ENCODE peak calls at places on chromosomes 2 and 18, in seven cellular contexts. C, V, Q, P, N, A and B are unnamed samples.

GRCh38 chr2:189959450-189959849 is 103.1 kb downstream of the MSTN start:
- DNase-seq in C (no peak), V (no peak), Q (no peak), P (peak), N (no peak), A (no peak), B (no peak)

GRCh38 chr2:16142383-16143361 is 202.3 kb downstream of the MYCN start:
- DNase-seq in C (no peak), V (no peak), Q (no peak), P (peak), N (no peak), A (peak), B (no peak)

GRCh38 chr2:64695656-64696310 is 42.1 kb upstream of the SERTAD2 start:
- DNase-seq in C (no peak), V (no peak), Q (peak), P (no peak), N (no peak), A (no peak), B (no peak)

GRCh38 chr2:43059183-43059897 is 167.1 kb downstream of the ZFP36L2 start:
- DNase-seq in C (peak), V (peak), Q (peak), P (peak), N (peak), A (no peak), B (peak)

GRCh38 chr2:62197609-62198236 is 1.8 kb downstream of the B3GNT2 start:
- DNase-seq in C (peak), V (no peak), Q (no peak), P (peak), N (peak), A (peak), B (no peak)

GRCh38 chr2:57862153-57862552 is 184.5 kb upstream of the VRK2 start:
- DNase-seq in C (no peak), V (no peak), Q (no peak), P (no peak), N (no peak), A (no peak), B (no peak)

GRCh38 chr2:36609507-36609906 is 11.5 kb upstream of the FEZ2 start:
- DNase-seq in C (no peak), V (no peak), Q (no peak), P (no peak), N (no peak), A (no peak), B (no peak)

GRCh38 chr2:17030070-17030469 is 364.4 kb upstream of the CYRIA start:
- DNase-seq in C (no peak), V (no peak), Q (no peak), P (no peak), N (no peak), A (no peak), B (no peak)

GRCh38 chr18:41073372-41073954 is 881.6 kb upstream of the PIK3C3 start:
- DNase-seq in C (no peak), V (no peak), Q (peak), P (no peak), N (no peak), A (no peak), B (no peak)

GRCh38 chr2:68837861-68838341 is 33.3 kb downstream of the BMP10 start:
- DNase-seq in C (no peak), V (peak), Q (peak), P (no peak), N (no peak), A (no peak), B (no peak)

GRCh38 chr18:44895176-44895798 is 214.6 kb downstream of the SETBP1 start:
- DNase-seq in C (no peak), V (peak), Q (peak), P (peak), N (no peak), A (peak), B (no peak)

GRCh38 chr2:197615033-197615652 is 60.2 kb downstream of the RFTN2 start:
- DNase-seq in C (no peak), V (no peak), Q (no peak), P (no peak), N (no peak), A (peak), B (no peak)

GRCh38 chr2:220000080-220000479 is 372.6 kb downstream of the SLC4A3 start:
- DNase-seq in C (no peak), V (no peak), Q (peak), P (no peak), N (no peak), A (no peak), B (no peak)

GRCh38 chr2:31108887-31109286 is 29.4 kb downstream of the GALNT14 start:
- DNase-seq in C (no peak), V (no peak), Q (no peak), P (no peak), N (no peak), A (no peak), B (no peak)

DNA sequence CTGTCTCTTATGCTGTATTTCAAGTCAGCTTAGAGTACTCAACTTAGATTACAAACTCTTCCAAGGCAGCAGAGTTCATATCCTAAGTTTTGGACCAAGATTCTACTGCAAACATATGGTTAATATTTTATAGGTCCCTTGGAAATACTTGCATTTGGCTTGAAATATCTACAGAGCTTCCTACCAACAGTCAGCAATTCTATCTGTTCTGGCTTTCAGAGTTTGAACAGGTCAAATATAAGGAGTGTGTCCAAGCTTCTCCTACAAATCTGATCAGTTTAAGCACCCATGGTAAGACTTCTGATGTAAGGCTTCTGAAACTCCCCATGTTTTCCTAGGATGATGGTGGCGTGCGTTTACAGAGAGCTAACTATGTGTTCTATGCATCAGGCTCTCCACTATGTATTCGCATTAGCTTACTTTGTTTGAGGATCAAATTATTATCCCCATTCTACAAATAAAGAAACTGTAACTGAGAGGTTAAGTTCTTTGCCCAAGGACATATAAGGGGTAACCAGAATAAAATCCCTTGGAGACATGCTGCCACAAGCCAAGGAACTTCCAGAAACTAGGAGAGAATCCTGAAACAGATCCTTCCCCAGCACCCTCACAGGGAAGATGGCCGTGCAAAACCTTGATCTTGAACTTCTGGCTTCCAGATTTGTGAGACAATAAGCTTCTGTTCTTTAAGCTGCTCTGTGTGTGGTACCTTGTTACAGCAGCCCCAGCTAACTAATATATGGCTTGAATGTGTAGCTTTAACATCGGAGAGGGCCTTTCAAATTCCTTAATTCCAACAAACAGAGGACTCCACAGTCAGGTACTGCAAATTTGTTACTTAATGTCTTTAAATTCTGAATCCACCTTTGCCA is 55.1 kb downstream of the ATP8B1 start:
- DNase-seq in C (no peak), V (no peak), Q (no peak), P (no peak), N (no peak), A (peak), B (no peak)
- H3K27ac ChIP-seq in C (peak), V (no peak), Q (no peak), P (peak), N (peak), A (no peak), B (no peak)

DNA sequence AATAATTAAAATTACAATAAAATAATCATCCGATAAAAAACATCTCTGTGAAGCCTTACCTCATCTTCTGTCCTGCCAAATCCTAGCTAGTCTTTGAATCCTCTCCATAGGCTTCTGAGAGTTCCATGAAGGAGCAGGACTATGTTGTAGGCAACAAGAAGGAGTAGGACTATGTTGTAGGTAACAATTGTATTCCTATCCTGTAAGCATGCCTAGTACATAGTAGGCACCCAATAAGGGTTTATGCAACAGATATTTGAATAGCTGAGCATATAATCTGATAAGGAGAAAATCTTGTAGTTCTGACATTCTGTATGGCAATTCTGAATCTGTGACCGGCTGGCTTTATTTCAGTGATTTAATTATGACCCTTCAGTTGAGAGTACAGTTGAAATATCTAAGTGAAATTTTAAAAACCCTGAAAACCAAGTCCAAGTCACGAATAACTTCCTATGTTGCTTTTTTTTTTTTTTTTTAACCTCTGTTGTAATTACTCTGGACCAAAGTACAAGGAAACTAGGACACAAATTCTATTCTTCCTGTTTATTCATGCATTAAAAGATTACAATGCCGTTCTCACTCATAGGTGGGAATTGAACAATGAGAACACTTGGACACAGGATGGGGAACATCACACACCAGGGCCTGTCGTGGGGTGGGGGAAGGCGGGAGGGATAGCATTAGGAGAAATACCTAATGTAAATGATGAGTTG is 27.8 kb downstream of the VWA3B start:
- DNase-seq in C (no peak), V (no peak), Q (no peak), P (no peak), N (no peak), A (no peak), B (no peak)
- H3K27ac ChIP-seq in C (no peak), V (no peak), Q (no peak), P (no peak), N (no peak), A (no peak), B (no peak)

GRCh38 chr2:157867703-157868102 is 8.4 kb downstream of the ACVR1 start:
- DNase-seq in C (no peak), V (no peak), Q (no peak), P (no peak), N (no peak), A (no peak), B (no peak)

GRCh38 chr2:157874278-157874825 is 1.8 kb downstream of the ACVR1 start:
- DNase-seq in C (peak), V (no peak), Q (no peak), P (no peak), N (peak), A (no peak), B (no peak)

GRCh38 chr2:157872791-157873190 is 3.3 kb downstream of the ACVR1 start:
- DNase-seq in C (no peak), V (no peak), Q (peak), P (no peak), N (no peak), A (no peak), B (no peak)

GRCh38 chr2:157868993-157869392 is 7.1 kb downstream of the ACVR1 start:
- DNase-seq in C (no peak), V (no peak), Q (peak), P (no peak), N (no peak), A (no peak), B (no peak)

DNA sequence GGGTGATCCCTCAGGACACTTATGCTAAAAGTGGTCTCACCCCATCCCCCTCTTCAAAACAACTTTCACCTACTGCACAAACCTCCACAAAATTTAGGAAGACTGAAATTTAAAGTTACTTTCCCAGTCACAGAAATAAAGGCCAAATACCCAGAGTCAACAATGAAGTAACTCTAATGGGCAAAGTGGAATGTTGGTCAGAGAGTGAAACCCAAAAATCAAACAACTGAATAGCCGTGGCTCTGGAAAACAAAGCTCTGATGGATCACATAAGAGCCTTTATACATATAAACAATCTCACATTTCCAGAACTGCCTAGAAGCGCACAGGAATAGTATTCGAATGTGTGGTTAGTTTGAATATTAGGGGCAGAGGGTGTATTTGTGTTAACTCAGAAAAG is 4.7 kb downstream of the ACVR1 start:
- DNase-seq in C (no peak), V (no peak), Q (peak), P (no peak), N (no peak), A (no peak), B (no peak)
- H3K27ac ChIP-seq in C (peak), V (no peak), Q (no peak), P (no peak), N (no peak), A (no peak), B (no peak)

GRCh38 chr2:178279636-178280035 is 85.3 kb downstream of the OSBPL6 start:
- DNase-seq in C (no peak), V (no peak), Q (no peak), P (no peak), N (no peak), A (no peak), B (no peak)

GRCh38 chr2:178284613-178285286 is 90.4 kb downstream of the OSBPL6 start:
- DNase-seq in C (no peak), V (no peak), Q (no peak), P (no peak), N (no peak), A (no peak), B (no peak)

GRCh38 chr2:178280261-178280852 is 86.0 kb downstream of the OSBPL6 start:
- DNase-seq in C (no peak), V (no peak), Q (peak), P (no peak), N (no peak), A (peak), B (no peak)

GRCh38 chr2:178283519-178283918 is 89.2 kb downstream of the OSBPL6 start:
- DNase-seq in C (no peak), V (no peak), Q (no peak), P (no peak), N (no peak), A (no peak), B (no peak)

GRCh38 chr2:178282075-178282474 is 87.8 kb downstream of the OSBPL6 start:
- DNase-seq in C (no peak), V (peak), Q (peak), P (no peak), N (no peak), A (no peak), B (no peak)
- H3K27ac ChIP-seq in C (no peak), V (no peak), Q (no peak), P (no peak), N (peak), A (no peak), B (no peak)

GRCh38 chr18:48123965-48124364 is 193.5 kb upstream of the SMAD2 start:
- DNase-seq in C (no peak), V (no peak), Q (no peak), P (no peak), N (no peak), A (no peak), B (no peak)

GRCh38 chr18:48122816-48123215 is 192.4 kb upstream of the SMAD2 start:
- DNase-seq in C (no peak), V (no peak), Q (no peak), P (no peak), N (no peak), A (no peak), B (no peak)

GRCh38 chr18:48123324-48123723 is 192.9 kb upstream of the SMAD2 start:
- DNase-seq in C (no peak), V (no peak), Q (no peak), P (no peak), N (no peak), A (no peak), B (no peak)

GRCh38 chr18:48121752-48122151 is 191.3 kb upstream of the SMAD2 start:
- DNase-seq in C (no peak), V (no peak), Q (no peak), P (no peak), N (no peak), A (no peak), B (no peak)

DNA sequence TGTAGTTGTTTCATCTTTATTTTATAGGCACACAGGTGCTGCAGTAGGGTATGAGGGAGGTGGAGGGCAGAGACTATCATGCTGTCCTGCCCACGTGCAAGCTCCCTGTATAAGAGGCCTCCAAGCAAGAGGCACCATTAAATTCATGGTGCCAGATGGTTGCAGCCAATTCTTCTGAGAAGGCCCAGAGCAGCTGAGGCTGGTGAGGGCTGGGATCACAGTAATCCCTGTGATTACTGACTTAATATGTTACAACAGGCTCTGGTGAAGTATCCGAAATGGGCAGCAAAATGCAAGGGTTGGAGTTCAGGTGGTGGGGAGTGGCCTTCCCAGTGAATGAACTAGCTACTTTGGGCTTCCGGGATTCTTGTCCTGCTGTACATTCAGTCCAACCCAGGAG is 191.9 kb upstream of the SMAD2 start:
- DNase-seq in C (no peak), V (no peak), Q (no peak), P (no peak), N (no peak), A (no peak), B (no peak)
- H3K27ac ChIP-seq in C (no peak), V (no peak), Q (no peak), P (no peak), N (no peak), A (no peak), B (no peak)

GRCh38 chr2:47091118-47091517 is 64.0 kb downstream of the STPG4 start:
- DNase-seq in C (no peak), V (no peak), Q (peak), P (no peak), N (no peak), A (no peak), B (no peak)

GRCh38 chr2:47086571-47086970 is 68.5 kb downstream of the STPG4 start:
- DNase-seq in C (no peak), V (no peak), Q (no peak), P (no peak), N (no peak), A (no peak), B (no peak)

GRCh38 chr2:47087051-47087450 is 68.1 kb downstream of the STPG4 start:
- DNase-seq in C (no peak), V (no peak), Q (no peak), P (no peak), N (no peak), A (no peak), B (no peak)

GRCh38 chr2:47088371-47089082 is 66.6 kb downstream of the STPG4 start:
- DNase-seq in C (no peak), V (no peak), Q (peak), P (no peak), N (no peak), A (no peak), B (no peak)

GRCh38 chr2:47089083-47089464 is 66.0 kb downstream of the STPG4 start:
- DNase-seq in C (no peak), V (no peak), Q (peak), P (no peak), N (no peak), A (no peak), B (no peak)
- H3K27ac ChIP-seq in C (no peak), V (peak), Q (peak), P (no peak), N (peak), A (no peak), B (no peak)

DNA sequence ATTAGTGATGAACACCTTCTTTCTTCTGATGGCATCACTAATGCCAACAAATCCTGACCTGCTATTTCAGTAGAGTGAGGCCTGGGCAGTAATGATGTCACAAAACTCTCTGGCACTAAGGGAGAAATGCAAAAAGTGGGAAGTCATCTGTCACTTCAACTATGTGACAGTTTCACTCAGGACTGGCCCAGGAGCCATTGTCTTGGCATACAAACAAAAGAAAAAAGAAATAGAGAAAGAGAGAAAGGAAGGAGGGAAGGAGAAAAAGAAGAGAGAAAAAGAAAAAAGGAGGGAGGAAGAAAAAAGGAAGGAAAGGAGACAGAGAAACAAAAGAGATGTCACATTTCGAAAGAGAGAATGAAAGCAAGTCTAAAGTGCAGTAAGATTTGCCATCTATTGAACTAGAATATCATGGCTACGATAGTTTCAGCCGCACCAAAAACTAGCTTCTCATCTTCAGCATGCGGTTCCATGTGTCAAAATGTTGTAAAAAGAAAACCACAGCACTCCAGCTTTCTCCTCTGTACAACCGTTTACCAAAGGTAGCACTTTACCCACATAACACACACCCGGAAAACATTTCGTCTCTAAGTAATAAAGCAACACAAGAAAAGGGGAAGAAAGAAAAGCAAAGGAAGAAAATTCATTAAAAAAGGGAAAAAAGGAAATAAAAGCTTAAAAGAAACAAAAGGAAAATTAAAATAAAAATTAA is 50.1 kb downstream of the CD226 start:
- DNase-seq in C (no peak), V (no peak), Q (no peak), P (no peak), N (no peak), A (no peak), B (no peak)
- H3K27ac ChIP-seq in C (no peak), V (no peak), Q (no peak), P (no peak), N (no peak), A (no peak), B (no peak)

GRCh38 chr2:28713582-28714292 is 37.9 kb upstream of the PPP1CB start:
- DNase-seq in C (no peak), V (no peak), Q (peak), P (no peak), N (no peak), A (no peak), B (no peak)
- H3K27ac ChIP-seq in C (no peak), V (no peak), Q (no peak), P (no peak), N (no peak), A (no peak), B (no peak)